ENCODE peak calls at places on chromosomes 11 and 22, in six cellular contexts. One of them, this sample, is unnamed.

GRCh38 chr11:2771758-2772466 is 72.1 kb upstream of the KCNQ1OT1 start:
- DNase-seq in mammary epithelial cell: no peak
- DNase-seq in HepG2: no peak
- DNase-seq in cardiac muscle cell: no peak
- DNase-seq in PC-9: no peak
- DNase-seq in uterus: no peak
- DNase-seq in this sample: no peak

GRCh38 chr11:60771879-60772525 is 13.1 kb upstream of the MS4A10 start:
- DNase-seq in HepG2: no peak
- DNase-seq in cardiac muscle cell: no peak
- DNase-seq in PC-9: no peak
- DNase-seq in uterus: no peak
- DNase-seq in mammary epithelial cell: no peak
- DNase-seq in this sample: no peak

GRCh38 chr22:46057206-46057605 is 80.2 kb upstream of the WNT7B start:
- DNase-seq in mammary epithelial cell: peak; percentile 54
- DNase-seq in PC-9: no peak
- DNase-seq in cardiac muscle cell: no peak
- DNase-seq in uterus: peak; percentile 45
- DNase-seq in HepG2: no peak
- DNase-seq in this sample: no peak

GRCh38 chr11:111748035-111748804 is 18.0 kb downstream of the PPP2R1B start:
- DNase-seq in uterus: no peak
- DNase-seq in mammary epithelial cell: no peak
- DNase-seq in PC-9: peak; percentile 81
- DNase-seq in cardiac muscle cell: no peak
- DNase-seq in HepG2: no peak
- DNase-seq in this sample: no peak

GRCh38 chr11:78499971-78500370 is 74.7 kb downstream of the NARS2 start:
- DNase-seq in uterus: no peak
- DNase-seq in cardiac muscle cell: no peak
- DNase-seq in HepG2: no peak
- DNase-seq in PC-9: no peak
- DNase-seq in mammary epithelial cell: no peak
- DNase-seq in this sample: no peak

GRCh38 chr22:30295576-30295975 is 6.3 kb upstream of the CASTOR1 start:
- DNase-seq in cardiac muscle cell: no peak
- DNase-seq in mammary epithelial cell: no peak
- DNase-seq in HepG2: no peak
- DNase-seq in PC-9: no peak
- DNase-seq in uterus: no peak
- DNase-seq in this sample: no peak

GRCh38 chr11:84906995-84907394 is 720.1 kb downstream of the DLG2 start:
- DNase-seq in mammary epithelial cell: peak; percentile 23
- DNase-seq in PC-9: no peak
- DNase-seq in cardiac muscle cell: no peak
- DNase-seq in uterus: no peak
- DNase-seq in HepG2: no peak
- DNase-seq in this sample: peak; percentile 50

GRCh38 chr11:36361901-36362391 is 65.9 kb downstream of the PRR5L start:
- DNase-seq in HepG2: no peak
- DNase-seq in PC-9: peak; percentile 87
- DNase-seq in mammary epithelial cell: peak; percentile 79
- DNase-seq in cardiac muscle cell: no peak
- DNase-seq in uterus: no peak
- DNase-seq in this sample: peak; percentile 98

GRCh38 chr22:33255781-33256180 is 197.6 kb upstream of the SYN3 start:
- DNase-seq in cardiac muscle cell: no peak
- DNase-seq in PC-9: no peak
- DNase-seq in uterus: no peak
- DNase-seq in mammary epithelial cell: no peak
- DNase-seq in HepG2: no peak
- DNase-seq in this sample: no peak

GRCh38 chr11:130709531-130709930 is 206.7 kb downstream of the SNX19 start:
- DNase-seq in cardiac muscle cell: no peak
- DNase-seq in uterus: no peak
- DNase-seq in PC-9: no peak
- DNase-seq in HepG2: no peak
- DNase-seq in mammary epithelial cell: no peak
- DNase-seq in this sample: no peak
- H3K27ac ChIP-seq in cardiac muscle cell: no peak overlapping the region
- H3K27ac ChIP-seq in uterus: no peak overlapping the region
- H3K27ac ChIP-seq in PC-9: no peak overlapping the region
- H3K27ac ChIP-seq in HepG2: no peak overlapping the region
- H3K27ac ChIP-seq in mammary epithelial cell: no peak overlapping the region
- H3K27ac ChIP-seq in this sample: no peak overlapping the region

GRCh38 chr22:38267086-38267485 is 5.7 kb downstream of the TMEM184B start:
- DNase-seq in mammary epithelial cell: no peak
- DNase-seq in PC-9: no peak
- DNase-seq in cardiac muscle cell: no peak
- DNase-seq in HepG2: no peak
- DNase-seq in uterus: no peak
- DNase-seq in this sample: no peak
- H3K4me1 ChIP-seq in mammary epithelial cell: peaks cover 18% of the 10 kb centered on the region
- H3K4me1 ChIP-seq in PC-9: peaks cover 29% of the 10 kb centered on the region
- H3K4me1 ChIP-seq in cardiac muscle cell: peaks cover 11% of the 10 kb centered on the region
- H3K4me1 ChIP-seq in HepG2: peaks cover 54% of the 10 kb centered on the region
- H3K4me1 ChIP-seq in uterus: peaks cover 18% of the 10 kb centered on the region
- H3K4me1 ChIP-seq in this sample: no peaks in the 10 kb centered on the region

GRCh38 chr22:20175597-20175900 is 24.7 kb upstream of the CCDC188 start:
- DNase-seq in uterus: no peak
- DNase-seq in HepG2: no peak
- DNase-seq in cardiac muscle cell: no peak
- DNase-seq in PC-9: no peak
- DNase-seq in mammary epithelial cell: no peak
- DNase-seq in this sample: no peak

GRCh38 chr22:20173246-20173645 is 22.4 kb upstream of the CCDC188 start:
- DNase-seq in cardiac muscle cell: no peak
- DNase-seq in HepG2: no peak
- DNase-seq in mammary epithelial cell: no peak
- DNase-seq in uterus: no peak
- DNase-seq in PC-9: no peak
- DNase-seq in this sample: no peak

GRCh38 chr22:20176421-20177060 is 25.7 kb upstream of the CCDC188 start:
- DNase-seq in PC-9: no peak
- DNase-seq in mammary epithelial cell: no peak
- DNase-seq in uterus: no peak
- DNase-seq in cardiac muscle cell: no peak
- DNase-seq in HepG2: no peak
- DNase-seq in this sample: no peak

GRCh38 chr22:20173720-20174119 is 22.9 kb upstream of the CCDC188 start:
- DNase-seq in HepG2: no peak
- DNase-seq in mammary epithelial cell: no peak
- DNase-seq in PC-9: no peak
- DNase-seq in cardiac muscle cell: no peak
- DNase-seq in uterus: no peak
- DNase-seq in this sample: no peak

GRCh38 chr22:20174785-20175596 is 24.1 kb upstream of the CCDC188 start:
- DNase-seq in HepG2: no peak
- DNase-seq in uterus: no peak
- DNase-seq in mammary epithelial cell: no peak
- DNase-seq in PC-9: no peak
- DNase-seq in cardiac muscle cell: peak; percentile 38
- DNase-seq in this sample: no peak
- TF ChIP-seq CTCF in HepG2: peak; percentile 71
- TF ChIP-seq CTCF in uterus: no peak
- TF ChIP-seq CTCF in mammary epithelial cell: no peak
- TF ChIP-seq CTCF in PC-9: no peak
- TF ChIP-seq CTCF in cardiac muscle cell: peak; percentile 23
- TF ChIP-seq CTCF in this sample: peak; percentile 23

GRCh38 chr22:36363378-36363931 is 24.3 kb downstream of the MYH9 start:
- DNase-seq in mammary epithelial cell: no peak
- DNase-seq in PC-9: peak; percentile 66
- DNase-seq in HepG2: peak; percentile 82
- DNase-seq in cardiac muscle cell: no peak
- DNase-seq in uterus: no peak
- DNase-seq in this sample: no peak
- H3K27ac ChIP-seq in mammary epithelial cell: peak overlapping the region; percentile 31
- H3K27ac ChIP-seq in PC-9: peak overlapping the region; percentile 53
- H3K27ac ChIP-seq in HepG2: peak overlapping the region; percentile 76
- H3K27ac ChIP-seq in cardiac muscle cell: peak overlapping the region; percentile 92
- H3K27ac ChIP-seq in uterus: peak overlapping the region; percentile 96
- H3K27ac ChIP-seq in this sample: peak overlapping the region; percentile 13

GRCh38 chr22:42961815-42962214 is 53.1 kb downstream of the PACSIN2 start:
- DNase-seq in uterus: no peak
- DNase-seq in cardiac muscle cell: no peak
- DNase-seq in HepG2: no peak
- DNase-seq in PC-9: no peak
- DNase-seq in mammary epithelial cell: no peak
- DNase-seq in this sample: no peak
- H3K4me1 ChIP-seq in uterus: peaks cover 8% of the 10 kb centered on the region
- H3K4me1 ChIP-seq in cardiac muscle cell: peaks cover 59% of the 10 kb centered on the region
- H3K4me1 ChIP-seq in HepG2: peaks cover 100% of the 10 kb centered on the region
- H3K4me1 ChIP-seq in PC-9: peaks cover 78% of the 10 kb centered on the region
- H3K4me1 ChIP-seq in mammary epithelial cell: peaks cover 45% of the 10 kb centered on the region
- H3K4me1 ChIP-seq in this sample: peaks cover 13% of the 10 kb centered on the region